ENCODE peak calls at places on chromosomes 4 and X, in four cellular contexts. X is K562, G is H1, P is HepG2. J is an unnamed sample.

GRCh38 chr4:98185279-98185678 is 42.0 kb upstream of the STPG2 start:
- DNase-seq in X (no peak), G (no peak), P (no peak), J (no peak)

GRCh38 chrX:45781901-45782553 is 581.4 kb upstream of the DIPK2B start:
- DNase-seq in X (peak; percentile 9), G (no peak), P (peak; percentile 15), J (peak; percentile 43)

GRCh38 chr4:24979554-24979953 is 51.2 kb downstream of the LGI2 start:
- DNase-seq in X (no peak), G (no peak), P (no peak), J (no peak)

GRCh38 chr4:60718874-60719273 is 481.3 kb upstream of the ADGRL3 start:
- DNase-seq in X (no peak), G (no peak), P (no peak), J (no peak)

GRCh38 chr4:3720461-3720860 is 45.7 kb upstream of the ADRA2C start:
- DNase-seq in X (no peak), G (no peak), P (no peak), J (no peak)

GRCh38 chr4:184899261-184900134 is 73.7 kb upstream of the ACSL1 start:
- DNase-seq in X (no peak), G (no peak), P (no peak), J (no peak)

GRCh38 chrX:107775734-107776511 is at the start of gene TSC22D3:
- DNase-seq in X (peak; percentile 63), G (peak; percentile 63), P (peak; percentile 4), J (peak; percentile 71)

GRCh38 chrX:78769356-78769755 is 21.8 kb downstream of the LPAR4 start:
- DNase-seq in X (no peak), G (no peak), P (no peak), J (no peak)

GRCh38 chr4:158481811-158482210 is 39.9 kb upstream of the RXFP1 start:
- DNase-seq in X (no peak), G (no peak), P (no peak), J (no peak)

GRCh38 chr4:1960170-1960825 is 48.5 kb downstream of the NELFA start:
- DNase-seq in X (no peak), G (no peak), P (no peak), J (no peak)

GRCh38 chr4:123952530-123953274 is 556.1 kb downstream of the SPRY1 start:
- DNase-seq in X (no peak), G (no peak), P (no peak), J (no peak)

GRCh38 chr4:153001626-153002025 is 65.5 kb downstream of the FHDC1 start:
- DNase-seq in X (no peak), G (no peak), P (no peak), J (no peak)

GRCh38 chr4:36310793-36311192 is 29.4 kb downstream of the DTHD1 start:
- DNase-seq in X (no peak), G (no peak), P (no peak), J (no peak)

GRCh38 chrX:41276661-41277506 is 57.1 kb upstream of the DDX3X start:
- DNase-seq in X (no peak), G (no peak), P (no peak), J (no peak)

GRCh38 chrX:106022238-106022637 is 16.3 kb downstream of the SERPINA7 start:
- DNase-seq in X (no peak), G (no peak), P (no peak), J (no peak)

GRCh38 chr4:72194046-72194445 is 162.2 kb downstream of the NPFFR2 start:
- DNase-seq in X (no peak), G (no peak), P (no peak), J (no peak)

GRCh38 chr4:80197132-80197573 is at the start of gene PRDM8:
- DNase-seq in X (no peak), G (peak; percentile 62), P (no peak), J (no peak)

GRCh38 chr4:27115221-27115620 is 254.6 kb downstream of the STIM2 start:
- DNase-seq in X (no peak), G (no peak), P (no peak), J (no peak)

GRCh38 chrX:108270739-108271396 is 167.4 kb downstream of the COL4A6 start:
- DNase-seq in X (no peak), G (no peak), P (no peak), J (no peak)

GRCh38 chr4:41399191-41399590 is 138.8 kb upstream of the LIMCH1 start:
- DNase-seq in X (no peak), G (no peak), P (no peak), J (no peak)

GRCh38 chr4:184157322-184157721 is 60.4 kb downstream of the ENPP6 start:
- DNase-seq in X (no peak), G (no peak), P (no peak), J (no peak)

GRCh38 chr4:18022572-18023039 is 1.1 kb upstream of the LCORL start:
- DNase-seq in X (no peak), G (no peak), P (no peak), J (no peak)

GRCh38 chrX:137926090-137926489 is 360.2 kb downstream of the ZIC3 start:
- DNase-seq in X (peak; percentile 5), G (no peak), P (no peak), J (peak; percentile 6)

GRCh38 chr4:38356686-38357085 is 307.3 kb upstream of the KLF3 start:
- DNase-seq in X (no peak), G (no peak), P (no peak), J (no peak)

GRCh38 chr4:145609494-145610427 is 9.4 kb upstream of the MMAA start:
- DNase-seq in X (peak; percentile 42), G (peak; percentile 76), P (peak; percentile 58), J (peak; percentile 64)

GRCh38 chr4:25001499-25001898 is 29.2 kb downstream of the LGI2 start:
- DNase-seq in X (no peak), G (no peak), P (no peak), J (no peak)

GRCh38 chrX:153502131-153502530 is 7.4 kb downstream of the BGN start:
- DNase-seq in X (no peak), G (no peak), P (no peak), J (no peak)

GRCh38 chr4:143346208-143346607 is 9.5 kb downstream of the GAB1 start:
- DNase-seq in X (no peak), G (no peak), P (no peak), J (no peak)

GRCh38 chrX:115266300-115266699 is 23.2 kb upstream of the LUZP4 start:
- DNase-seq in X (no peak), G (no peak), P (no peak), J (no peak)

GRCh38 chr4:38924266-38924827 is 56.7 kb downstream of the FAM114A1 start:
- DNase-seq in X (no peak), G (no peak), P (no peak), J (no peak)

GRCh38 chr4:152644130-152644529 is 35.7 kb downstream of the TMEM154 start:
- DNase-seq in X (no peak), G (no peak), P (no peak), J (no peak)

GRCh38 chr4:174467107-174467506 is 55.2 kb downstream of the HPGD start:
- DNase-seq in X (no peak), G (no peak), P (no peak), J (no peak)

GRCh38 chr4:135382280-135382679 is 1180.7 kb upstream of the PABPC4L start:
- DNase-seq in X (no peak), G (peak; percentile 46), P (no peak), J (no peak)

GRCh38 chr4:84379881-84380618 is 119.0 kb downstream of the NKX6-1 start:
- DNase-seq in X (no peak), G (no peak), P (no peak), J (peak; percentile 4)

GRCh38 chr4:174061026-174061425 is 222.4 kb downstream of the FBXO8 start:
- DNase-seq in X (no peak), G (no peak), P (no peak), J (no peak)

GRCh38 chrX:23667239-23668177 is at the start of gene PRDX4:
- DNase-seq in X (peak; percentile 94), G (peak; percentile 78), P (peak; percentile 75), J (peak; percentile 63)

GRCh38 chrX:23662853-23663252 is 4.4 kb upstream of the PRDX4 start:
- DNase-seq in X (no peak), G (no peak), P (no peak), J (no peak)

GRCh38 chrX:23673108-23673507 is 5.8 kb downstream of the PRDX4 start:
- DNase-seq in X (no peak), G (no peak), P (no peak), J (no peak)

GRCh38 chrX:23666282-23666681 is 1.0 kb upstream of the PRDX4 start:
- DNase-seq in X (no peak), G (no peak), P (no peak), J (no peak)

DNA sequence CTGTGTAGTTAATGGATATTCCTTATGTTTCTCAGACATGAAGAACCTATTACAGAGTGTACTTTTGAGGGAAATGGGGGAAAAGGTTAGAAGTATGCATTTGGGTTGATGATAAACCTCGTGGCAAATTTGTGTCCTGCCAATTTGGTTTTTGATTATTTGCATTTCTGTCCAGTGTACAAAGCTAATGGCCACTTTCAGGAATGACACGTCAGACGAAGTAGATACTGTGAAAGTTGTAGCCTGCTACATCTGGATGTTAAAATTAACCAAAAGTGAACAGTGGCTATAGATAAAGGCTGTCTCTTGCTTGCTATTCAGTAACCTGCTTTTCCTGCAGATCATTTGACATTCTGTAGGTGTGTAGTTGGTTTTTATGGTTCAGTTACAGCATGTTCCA is 1.0 kb downstream of the PRDX4 start:
- DNase-seq in X (peak; percentile 14), G (no peak), P (no peak), J (no peak)
- H3K27ac ChIP-seq in X (peak overlapping the region; percentile 86), G (no peak overlapping the region), P (peak overlapping the region; percentile 82), J (peak overlapping the region; percentile 93)

DNA sequence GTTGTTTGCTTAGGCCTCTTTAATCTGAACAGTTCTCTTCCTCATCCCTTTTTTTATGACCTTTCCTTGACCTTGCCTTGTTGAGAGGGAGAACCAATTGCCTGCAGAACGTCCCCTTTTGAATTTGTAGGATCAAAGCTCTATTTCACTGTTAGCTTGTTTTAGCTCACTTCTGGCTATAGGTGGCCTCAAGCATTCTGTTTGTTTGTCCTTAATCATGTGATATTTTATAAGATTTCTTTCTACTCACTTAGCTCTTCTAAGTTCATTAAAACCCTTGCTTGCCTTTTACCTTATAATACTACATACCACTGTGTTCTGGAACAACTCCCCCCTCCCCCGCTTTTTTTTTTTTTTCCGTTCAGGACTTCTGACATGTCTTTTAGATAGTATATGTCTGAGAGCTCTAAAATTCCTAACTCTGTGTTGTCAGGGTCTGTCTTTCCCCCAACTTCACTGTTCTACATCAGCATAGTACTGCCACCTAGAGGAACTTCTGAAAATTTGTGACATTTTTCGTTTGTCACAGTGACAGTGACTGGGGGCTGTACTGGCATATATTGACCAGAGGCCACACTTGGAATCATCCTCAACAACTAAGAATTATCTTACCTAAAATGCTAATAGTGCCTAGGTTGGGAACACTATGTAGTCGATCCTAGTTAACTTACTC is 128.5 kb downstream of the LARP7 start:
- DNase-seq in X (peak; percentile 34), G (no peak), P (peak; percentile 52), J (peak; percentile 36)
- TF ChIP-seq PHF8 in X (no peak), G (no peak), P (no peak), J (no peak)

GRCh38 chrX:30865020-30865419 is 24.0 kb downstream of the TAB3 start:
- DNase-seq in X (peak; percentile 55), G (peak; percentile 42), P (peak; percentile 21), J (peak; percentile 26)
- TF ChIP-seq CTCF in X (peak; percentile 56), G (peak; percentile 42), P (peak; percentile 23), J (peak; percentile 11)

DNA sequence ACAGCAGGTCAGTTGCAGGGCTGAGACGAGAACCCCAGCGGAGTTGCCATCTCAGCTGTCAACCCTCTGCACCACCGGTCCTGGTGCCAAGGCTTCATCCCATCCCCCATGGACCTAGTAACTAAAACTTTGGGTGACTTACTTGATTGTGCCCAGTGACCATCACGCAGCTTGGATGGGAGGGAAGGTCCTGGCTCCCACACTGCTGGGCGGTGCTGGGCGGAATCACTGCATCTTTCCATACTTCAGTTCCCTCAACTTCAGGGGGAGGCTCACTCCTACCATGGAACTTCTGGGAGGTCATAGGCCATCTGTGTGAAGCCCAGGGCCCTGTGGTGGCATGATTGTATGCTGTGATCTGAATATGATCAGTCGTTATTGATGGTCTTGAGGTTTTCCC is 26.2 kb upstream of the JAKMIP1 start:
- DNase-seq in X (no peak), G (no peak), P (no peak), J (no peak)
- H3K27ac ChIP-seq in X (no peak overlapping the region), G (no peak overlapping the region), P (no peak overlapping the region), J (no peak overlapping the region)

J was measured in A549.